ENCODE peak calls at places on chromosomes 6 and 20, in five cellular contexts. X, N, U, F and H are unnamed samples.

GRCh38 chr6:139236105-139236504 is 55.7 kb downstream of the TXLNB start:
- DNase-seq in X (no peak), N (no peak), U (no peak), F (no peak), H (no peak)

GRCh38 chr20:47164076-47164634 is 192.3 kb downstream of the ZMYND8 start:
- DNase-seq in X (no peak), N (no peak), U (no peak), F (no peak), H (no peak)

GRCh38 chr6:85460951-85461805 is 11.3 kb downstream of the NT5E start:
- DNase-seq in X (no peak), N (no peak), U (peak), F (no peak), H (peak)

GRCh38 chr6:11418290-11418905 is 119.2 kb upstream of the TMEM170B start:
- DNase-seq in X (no peak), N (no peak), U (no peak), F (no peak), H (no peak)

GRCh38 chr20:8018928-8019177 is 708 bp downstream of the TMX4 start:
- DNase-seq in X (no peak), N (no peak), U (no peak), F (peak), H (no peak)

GRCh38 chr6:148166339-148166949 is 176.2 kb upstream of the SASH1 start:
- DNase-seq in X (peak), N (no peak), U (peak), F (peak), H (peak)

GRCh38 chr6:27582928-27583725 is 110.2 kb upstream of the ZNF184 start:
- DNase-seq in X (peak), N (peak), U (peak), F (peak), H (peak)

GRCh38 chr6:2166717-2167116 is 78.7 kb downstream of the GMDS start:
- DNase-seq in X (no peak), N (no peak), U (no peak), F (peak), H (peak)

GRCh38 chr20:46954490-46955038 is 59.9 kb downstream of the EYA2 start:
- DNase-seq in X (no peak), N (no peak), U (peak), F (peak), H (peak)

GRCh38 chr6:90241229-90241873 is 55.3 kb downstream of the BACH2 start:
- DNase-seq in X (no peak), N (no peak), U (no peak), F (no peak), H (no peak)

GRCh38 chr20:56925696-56926101 is 296.6 kb downstream of the TFAP2C start:
- DNase-seq in X (no peak), N (no peak), U (no peak), F (no peak), H (no peak)

GRCh38 chr20:46158476-46158987 is 40.4 kb downstream of the CD40 start:
- DNase-seq in X (no peak), N (no peak), U (no peak), F (no peak), H (no peak)

GRCh38 chr6:166980738-166981137 is 18.5 kb upstream of the CEP43 start:
- DNase-seq in X (no peak), N (no peak), U (no peak), F (no peak), H (no peak)

DNA sequence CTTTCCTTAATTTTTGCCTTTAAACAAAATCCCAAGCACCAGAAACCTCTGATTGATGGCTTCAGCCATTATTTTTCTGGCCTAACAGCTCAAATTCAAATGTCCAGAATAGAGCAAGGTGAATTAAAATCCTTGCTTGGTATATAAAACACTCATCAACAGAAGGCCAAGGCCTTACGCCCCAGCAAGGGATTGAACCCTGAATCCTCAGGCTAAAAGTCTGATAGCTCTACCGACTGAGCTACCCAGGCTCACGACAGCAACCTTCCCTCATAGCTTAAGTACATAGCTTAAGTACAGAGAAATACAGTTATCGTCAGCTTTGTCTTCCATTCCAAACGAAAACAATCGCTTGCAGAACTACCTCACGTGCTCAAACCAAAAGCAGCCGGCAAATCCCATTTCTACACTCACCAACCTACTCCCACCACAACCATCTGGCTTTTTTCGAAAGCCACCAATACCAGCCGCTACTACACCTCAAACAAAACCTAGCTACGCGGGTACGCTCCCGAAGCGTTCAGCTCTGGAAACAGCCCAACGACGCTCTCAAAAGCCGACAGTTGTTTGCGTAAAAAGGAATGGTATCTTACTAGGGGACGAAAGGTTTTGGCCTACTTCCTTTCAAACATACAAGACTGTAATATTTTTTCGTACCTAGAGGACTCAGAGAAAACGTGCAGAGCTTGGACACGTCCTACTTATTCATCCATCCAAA is 167.5 kb downstream of the GPX5 start:
- DNase-seq in X (no peak), N (no peak), U (no peak), F (peak), H (peak)
- H3K4me2 ChIP-seq in X (no peak), N (peak), U (no peak), F (no peak), H (no peak)

GRCh38 chr6:81747327-81747726 is 5.2 kb downstream of the TENT5A start:
- DNase-seq in X (no peak), N (no peak), U (no peak), F (no peak), H (no peak)

GRCh38 chr6:81750660-81751387 is 1.7 kb downstream of the TENT5A start:
- DNase-seq in X (no peak), N (no peak), U (no peak), F (peak), H (peak)

GRCh38 chr6:81750201-81750600 is 2.3 kb downstream of the TENT5A start:
- DNase-seq in X (no peak), N (no peak), U (no peak), F (no peak), H (no peak)

GRCh38 chr6:81749704-81750103 is 2.8 kb downstream of the TENT5A start:
- DNase-seq in X (no peak), N (no peak), U (peak), F (no peak), H (no peak)

GRCh38 chr6:81748946-81749345 is 3.5 kb downstream of the TENT5A start:
- DNase-seq in X (no peak), N (no peak), U (peak), F (no peak), H (no peak)
- H3K4me2 ChIP-seq in X (no peak), N (no peak), U (no peak), F (peak), H (no peak)

GRCh38 chr6:132961610-132962009 is 147.2 kb downstream of the RPS12 start:
- DNase-seq in X (peak), N (peak), U (no peak), F (no peak), H (no peak)
- H3K4me2 ChIP-seq in X (no peak), N (no peak), U (no peak), F (peak), H (no peak)

GRCh38 chr6:135244805-135245204 is 63.7 kb downstream of the MYB start:
- DNase-seq in X (no peak), N (no peak), U (no peak), F (no peak), H (no peak)
- H3K4me2 ChIP-seq in X (no peak), N (no peak), U (no peak), F (no peak), H (no peak)

GRCh38 chr6:52925919-52926792 is 16.7 kb upstream of the GSTA3 start:
- DNase-seq in X (no peak), N (no peak), U (peak), F (no peak), H (no peak)

GRCh38 chr6:52925042-52925441 is 15.5 kb upstream of the GSTA3 start:
- DNase-seq in X (no peak), N (no peak), U (no peak), F (no peak), H (peak)

GRCh38 chr6:52933778-52934177 is 24.3 kb upstream of the GSTA3 start:
- DNase-seq in X (no peak), N (no peak), U (no peak), F (no peak), H (no peak)

GRCh38 chr6:52931351-52931750 is 21.9 kb upstream of the GSTA3 start:
- DNase-seq in X (no peak), N (no peak), U (no peak), F (no peak), H (no peak)

GRCh38 chr6:52929321-52930164 is 20.0 kb upstream of the GSTA3 start:
- DNase-seq in X (no peak), N (no peak), U (peak), F (peak), H (peak)
- H3K4me2 ChIP-seq in X (no peak), N (no peak), U (no peak), F (peak), H (peak)

GRCh38 chr20:32605167-32605656 is 20.1 kb upstream of the NOL4L start:
- DNase-seq in X (no peak), N (no peak), U (peak), F (peak), H (no peak)
- H3K4me2 ChIP-seq in X (no peak), N (no peak), U (no peak), F (no peak), H (no peak)

DNA sequence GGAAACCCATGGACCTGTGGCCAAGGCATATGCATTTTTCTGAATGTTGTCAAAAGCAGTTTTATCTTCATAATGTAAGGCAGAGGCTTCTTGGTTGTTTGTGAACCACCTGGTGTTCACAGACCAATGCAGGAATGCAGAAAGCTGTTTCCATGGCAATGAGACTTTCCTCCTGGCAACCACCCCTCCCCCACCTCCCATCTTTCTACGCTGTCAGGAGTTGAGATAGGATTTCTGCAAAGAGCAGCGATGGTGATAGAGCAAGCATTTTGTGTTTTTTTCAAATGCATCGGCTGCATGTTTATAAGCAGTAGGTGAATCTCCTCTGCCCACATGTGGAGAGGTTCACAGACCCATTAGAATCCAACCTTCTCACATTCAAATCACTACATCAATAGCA is 114.1 kb upstream of the SMLR1 start:
- DNase-seq in X (no peak), N (peak), U (no peak), F (no peak), H (no peak)
- H3K4me2 ChIP-seq in X (no peak), N (peak), U (no peak), F (no peak), H (no peak)

DNA sequence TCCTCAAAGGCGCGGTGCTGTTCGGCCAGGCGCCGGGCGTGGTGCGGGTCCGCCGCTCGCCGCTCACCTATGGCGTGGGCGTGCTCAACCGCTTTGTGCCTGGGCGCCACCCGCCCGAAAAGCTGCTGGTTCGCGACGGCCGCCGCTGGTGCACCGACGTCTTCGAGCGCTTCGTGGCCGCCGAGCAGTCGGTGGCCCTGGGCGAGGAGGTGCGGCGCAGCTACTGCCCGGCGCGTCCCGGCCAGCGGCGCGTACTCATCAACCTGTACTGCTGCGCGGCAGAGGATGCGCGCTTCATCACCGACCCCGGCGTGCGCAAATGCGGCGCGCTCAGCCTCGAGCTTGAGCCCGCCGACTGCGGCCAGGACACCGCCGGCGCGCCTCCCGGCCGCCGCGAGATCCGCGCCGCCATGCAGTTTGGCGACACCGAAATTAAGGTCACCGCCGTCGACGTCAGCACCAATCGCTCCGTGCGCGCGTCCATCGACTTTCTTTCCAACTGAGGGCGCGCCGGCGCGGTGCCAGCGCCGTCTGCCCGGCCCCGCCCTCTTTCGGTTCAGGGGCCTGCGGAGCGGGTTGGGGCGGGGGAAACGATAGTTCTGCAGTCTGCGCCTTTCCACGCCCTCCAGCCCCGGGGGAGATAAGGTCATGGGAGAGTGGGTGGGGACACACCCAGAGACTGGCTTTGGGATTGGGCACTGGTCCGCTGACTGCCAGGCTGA is 15.7 kb downstream of the ADISSP start:
- DNase-seq in X (no peak), N (peak), U (peak), F (no peak), H (no peak)
- H3K4me2 ChIP-seq in X (no peak), N (peak), U (peak), F (no peak), H (peak)

GRCh38 chr6:135935951-135936601 is 84.6 kb downstream of the PDE7B start:
- DNase-seq in X (no peak), N (no peak), U (peak), F (peak), H (peak)
- H3K4me2 ChIP-seq in X (no peak), N (no peak), U (no peak), F (peak), H (peak)

GRCh38 chr6:52876056-52876787 is 33.3 kb downstream of the GSTA3 start:
- DNase-seq in X (peak), N (no peak), U (peak), F (peak), H (no peak)

GRCh38 chr6:52877168-52877567 is 32.3 kb downstream of the GSTA3 start:
- DNase-seq in X (no peak), N (no peak), U (peak), F (peak), H (peak)

GRCh38 chr6:52881996-52882841 is 27.3 kb downstream of the GSTA3 start:
- DNase-seq in X (peak), N (peak), U (peak), F (peak), H (peak)

GRCh38 chr6:52877786-52878185 is 31.7 kb downstream of the GSTA3 start:
- DNase-seq in X (peak), N (no peak), U (peak), F (peak), H (no peak)

DNA sequence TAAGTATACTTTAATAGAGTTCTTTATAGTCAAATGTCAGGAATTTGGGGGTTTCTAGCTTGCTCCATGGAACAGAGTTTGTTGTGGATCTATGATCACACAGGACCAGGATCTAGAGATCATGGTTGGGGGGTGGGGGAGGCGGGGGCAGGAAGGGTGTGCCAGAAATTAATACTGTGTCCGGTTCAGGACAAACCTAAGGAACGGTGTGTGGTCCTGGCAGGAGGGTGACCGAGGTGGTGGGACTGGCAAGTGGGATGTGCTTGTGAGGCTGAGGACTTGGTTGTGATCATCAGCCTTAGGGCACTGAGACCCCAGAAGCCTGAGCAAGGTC is 27.9 kb downstream of the GSTA3 start:
- DNase-seq in X (no peak), N (no peak), U (no peak), F (no peak), H (no peak)
- H3K4me2 ChIP-seq in X (no peak), N (peak), U (no peak), F (no peak), H (peak)